ENCODE peak calls at places on chromosomes 11 and 22, in seven cellular contexts. J is H1, U is esophagus squamous epithelium, Z is IMR-90, G is sigmoid colon, S is transverse colon, Q is suprapubic skin. X is an unnamed sample.
A peak's percentile ranks its signal among the peaks of the same experiment; 100 is the strongest.

GRCh38 chr11:121895919-121896318 is 220.1 kb downstream of the BLID start:
- DNase-seq in Q (no peak), G (no peak), U (no peak), J (no peak), S (no peak), Z (peak; percentile 61), X (no peak)

GRCh38 chr11:31921066-31921465 is 109.9 kb upstream of the PAX6 start:
- DNase-seq in S (no peak), G (no peak), J (no peak), Z (no peak), Q (no peak), U (no peak), X (no peak)

GRCh38 chr11:85889676-85890579 is 34.7 kb downstream of the CCDC83 start:
- DNase-seq in G (no peak), Z (peak; percentile 79), Q (no peak), J (no peak), S (no peak), U (no peak), X (no peak)

GRCh38 chr11:114440971-114441810 is 1.9 kb downstream of the REXO2 start:
- DNase-seq in S (no peak), J (no peak), Q (no peak), U (no peak), Z (no peak), G (no peak), X (no peak)

GRCh38 chr11:72012897-72013721 is 14.4 kb downstream of the IL18BP start:
- DNase-seq in U (no peak), Q (no peak), S (no peak), J (no peak), Z (peak; percentile 17), G (peak; percentile 89), X (no peak)

GRCh38 chr11:34379081-34379480 is 21.3 kb upstream of the ABTB2 start:
- DNase-seq in Q (no peak), J (no peak), G (no peak), U (no peak), S (no peak), Z (peak; percentile 36), X (no peak)

GRCh38 chr11:102306817-102307814 is 10.2 kb upstream of the BIRC3 start:
- DNase-seq in G (no peak), S (no peak), Z (no peak), Q (no peak), U (no peak), J (no peak), X (no peak)

GRCh38 chr11:74449369-74449931 is 17.9 kb downstream of the KCNE3 start:
- DNase-seq in U (no peak), J (no peak), G (peak; percentile 68), Z (peak; percentile 81), Q (no peak), S (peak; percentile 39), X (no peak)

GRCh38 chr11:112321521-112322172 is 61.0 kb upstream of the PLET1 start:
- DNase-seq in J (no peak), Q (peak; percentile 73), G (no peak), Z (peak; percentile 89), S (peak; percentile 84), U (no peak), X (no peak)

GRCh38 chr11:32963721-32964120 is 52.0 kb upstream of the DEPDC7 start:
- DNase-seq in G (no peak), S (no peak), Q (no peak), U (no peak), J (no peak), Z (no peak), X (no peak)

GRCh38 chr22:29871684-29872083 is 11.3 kb upstream of the MTMR3 start:
- DNase-seq in J (peak; percentile 45), G (no peak), U (no peak), Z (no peak), S (no peak), Q (no peak), X (no peak)

GRCh38 chr11:126059238-126059761 is 3.4 kb downstream of the CDON start:
- DNase-seq in S (no peak), U (no peak), Q (no peak), J (no peak), Z (no peak), G (no peak), X (no peak)

GRCh38 chr22:37201066-37201820 is 11.0 kb downstream of the SSTR3 start:
- DNase-seq in G (peak; percentile 48), U (no peak), J (no peak), Q (peak; percentile 35), Z (no peak), S (no peak), X (no peak)

GRCh38 chr11:120079750-120080610 is 57.9 kb downstream of the TRIM29 start:
- DNase-seq in J (peak; percentile 82), Z (no peak), U (no peak), G (no peak), Q (no peak), S (no peak), X (no peak)

GRCh38 chr11:64870176-64870892 is 8.1 kb downstream of the EHD1 start:
- DNase-seq in S (peak; percentile 36), G (peak; percentile 81), Q (no peak), J (no peak), Z (peak; percentile 78), U (no peak), X (no peak)

GRCh38 chr11:27514558-27514957 is 8.0 kb upstream of the LIN7C start:
- DNase-seq in S (no peak), J (no peak), G (no peak), Z (peak; percentile 55), U (no peak), Q (no peak), X (no peak)

GRCh38 chr11:61752117-61752924 is at the start of gene MYRF:
- DNase-seq in U (no peak), J (peak; percentile 88), Z (peak; percentile 14), Q (no peak), S (peak; percentile 75), G (no peak), X (peak; percentile 74)

GRCh38 chr11:46582588-46582987 is 11.2 kb downstream of the AMBRA1 start:
- DNase-seq in U (no peak), G (no peak), Z (no peak), J (no peak), S (no peak), Q (no peak), X (no peak)

GRCh38 chr11:46574656-46575055 is 19.2 kb downstream of the AMBRA1 start:
- DNase-seq in Z (no peak), Q (no peak), J (no peak), G (no peak), U (no peak), S (no peak), X (no peak)

DNA sequence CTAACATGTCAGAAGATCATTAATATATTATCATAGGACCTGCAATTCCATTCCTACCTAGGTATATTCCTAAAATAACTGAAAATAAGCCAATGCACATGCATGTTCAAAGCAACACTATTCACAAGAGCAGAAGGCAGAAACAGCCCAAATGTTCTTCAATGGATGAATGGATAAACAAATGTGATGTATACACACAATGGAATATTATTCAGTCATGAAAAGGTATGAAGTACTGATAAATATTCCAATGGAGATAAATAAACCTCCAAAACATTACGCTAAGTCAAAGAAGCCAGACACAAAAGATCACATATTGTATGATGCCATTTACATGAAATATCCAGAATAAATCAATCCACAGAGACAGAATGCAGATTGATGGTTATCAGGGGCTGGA is 16.8 kb downstream of the AMBRA1 start:
- DNase-seq in J (no peak), G (no peak), Z (no peak), S (no peak), U (no peak), Q (no peak), X (no peak)
- TF ChIP-seq POLR2A in J (no peak), G (no peak), Z (no peak), S (no peak), U (no peak), Q (no peak), X (no peak)

DNA sequence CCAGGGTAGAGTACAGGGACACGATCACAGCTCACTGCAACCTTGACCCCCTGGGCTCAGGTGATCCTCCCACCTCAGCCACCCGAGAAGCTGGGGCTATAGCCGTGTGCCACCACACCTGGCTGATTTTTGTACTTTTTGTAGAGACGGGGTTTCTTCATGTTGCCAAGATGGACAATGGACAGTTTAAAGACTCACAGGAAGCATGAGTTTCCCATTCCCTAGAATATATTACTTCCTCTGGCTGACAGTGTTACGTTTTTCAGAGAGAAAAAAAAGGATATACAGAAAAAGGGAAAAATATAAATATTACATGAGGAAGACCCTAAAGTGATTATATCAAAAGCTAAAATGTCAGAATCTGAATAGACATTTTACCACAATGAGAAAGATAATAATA is 72.3 kb downstream of the RSF1 start:
- DNase-seq in U (no peak), Q (no peak), G (no peak), Z (no peak), S (no peak), J (no peak), X (no peak)
- TF ChIP-seq POLR2A in U (no peak), Q (no peak), G (no peak), Z (no peak), S (no peak), J (no peak), X (no peak)

DNA sequence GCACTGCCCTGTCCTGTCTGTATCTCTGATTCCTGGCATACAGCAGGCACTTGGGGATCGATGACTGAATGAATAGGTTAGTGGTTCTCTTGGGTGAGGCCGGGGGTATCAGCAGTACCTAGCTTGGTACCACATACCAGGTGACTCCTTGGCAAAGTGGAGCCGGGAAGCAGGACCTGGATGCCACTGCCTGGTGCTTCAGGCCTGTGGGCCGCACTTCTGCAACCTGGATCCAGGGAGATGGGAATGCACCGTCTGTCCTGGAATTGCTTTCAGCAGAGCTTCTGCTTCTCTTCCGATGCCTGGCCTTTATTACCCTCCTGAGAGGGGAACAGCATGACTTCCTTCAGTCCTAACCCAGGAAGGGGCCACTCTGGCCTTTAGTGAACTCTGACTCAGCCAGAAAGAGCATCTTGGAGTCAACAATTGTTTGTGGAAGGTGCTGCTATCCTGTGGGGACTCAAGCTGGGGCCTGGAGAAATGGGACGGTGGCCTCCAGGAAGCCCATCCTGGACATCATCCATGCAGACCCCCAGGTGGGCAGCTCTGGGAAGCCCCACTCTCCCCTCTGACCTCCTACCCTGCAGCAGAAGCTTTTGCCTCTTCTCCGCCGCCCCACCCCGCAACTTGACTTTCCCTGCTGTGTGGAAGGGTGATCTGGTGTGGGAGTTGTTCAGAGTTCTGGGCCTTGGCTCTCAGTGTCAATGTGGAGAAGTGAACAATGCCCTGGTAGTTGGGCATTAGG is 5.1 kb downstream of the CD82 start:
- DNase-seq in Q (no peak), U (no peak), J (no peak), G (no peak), S (no peak), Z (no peak), X (no peak)
- TF ChIP-seq POLR2A in Q (no peak), U (no peak), J (no peak), G (no peak), S (no peak), Z (no peak), X (no peak)

DNA sequence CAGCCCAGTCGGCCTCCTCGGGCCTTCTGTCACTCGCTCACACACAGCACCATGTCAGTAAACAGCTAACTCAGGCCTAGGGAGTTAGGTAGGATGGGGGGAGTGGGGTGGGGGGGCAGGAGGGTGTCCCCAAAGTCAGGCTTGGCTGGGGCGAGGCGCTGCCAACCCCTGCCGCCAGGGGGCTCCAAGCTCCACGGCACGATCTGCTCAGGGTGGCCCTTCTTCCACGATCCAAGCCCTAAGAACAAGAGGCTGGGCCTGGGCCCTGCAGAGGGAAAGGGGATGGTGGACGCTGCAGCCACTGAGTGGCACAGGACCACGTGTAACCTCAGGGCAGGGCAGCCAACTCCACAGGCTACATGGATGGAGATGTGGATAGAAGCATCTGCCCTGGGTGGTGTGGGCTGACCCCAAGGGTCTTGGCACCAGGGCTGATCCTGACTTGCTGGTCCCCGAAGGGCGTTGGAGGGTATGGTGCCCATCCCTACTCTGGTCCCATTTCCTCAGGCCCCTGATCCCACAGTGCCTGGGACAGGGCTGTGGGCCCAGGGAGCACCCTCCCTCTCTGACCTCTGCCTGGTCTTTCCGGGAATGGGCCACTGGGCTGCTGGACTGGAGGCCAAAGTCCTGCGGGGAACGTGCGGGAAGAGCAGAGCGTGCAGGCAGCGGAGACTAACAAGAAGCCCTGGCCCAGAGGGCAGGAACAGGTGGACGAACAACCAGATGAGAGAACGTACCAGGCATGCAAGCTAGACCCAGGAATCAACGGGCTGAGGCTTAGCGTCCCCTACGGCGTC is 29.1 kb upstream of the TXNRD2 start:
- DNase-seq in Z (peak; percentile 51), J (peak; percentile 96), S (peak; percentile 73), G (peak; percentile 83), U (no peak), Q (no peak), X (peak; percentile 94)
- TF ChIP-seq POLR2A in Z (no peak), J (no peak), S (peak; percentile 1), G (no peak), U (no peak), Q (no peak), X (no peak)

X was measured in GM12891.